ENCODE peak calls at places on chromosomes 3 and 15, in four cellular contexts. E is HepG2, W is GM12878, O is H1. K is an unnamed sample.
A peak's percentile ranks its signal among the peaks of the same experiment; 100 is the strongest.

GRCh38 chr3:129892486-129892856 is 1.0 kb downstream of the TMCC1 start:
- DNase-seq in O (no peak), W (no peak), E (no peak), K (no peak)

GRCh38 chr3:126305427-126305826 is 51.8 kb downstream of the KLF15 start:
- DNase-seq in E (no peak), O (no peak), W (no peak), K (no peak)

GRCh38 chr15:56964182-56964581 is 45.7 kb downstream of the TCF12 start:
- DNase-seq in E (no peak), W (peak; percentile 17), O (no peak), K (no peak)

GRCh38 chr3:197513953-197514785 is 41.6 kb downstream of the BDH1 start:
- DNase-seq in W (no peak), O (no peak), E (no peak), K (no peak)

GRCh38 chr15:100663550-100664335 is 61.4 kb downstream of the ASB7 start:
- DNase-seq in W (no peak), O (no peak), E (no peak), K (no peak)

GRCh38 chr3:141273700-141274410 is 42.2 kb downstream of the PXYLP1 start:
- DNase-seq in W (no peak), E (no peak), O (peak; percentile 28), K (no peak)

GRCh38 chr15:40270246-40270995 is 12.4 kb downstream of the ANKRD63 start:
- DNase-seq in E (no peak), O (no peak), W (no peak), K (no peak)

GRCh38 chr15:75577401-75578205 is 1.5 kb downstream of the PTPN9 start:
- DNase-seq in E (no peak), O (no peak), W (no peak), K (no peak)

GRCh38 chr3:110026421-110026820 is 689.1 kb upstream of the DPPA4 start:
- DNase-seq in O (no peak), E (no peak), W (no peak), K (no peak)

GRCh38 chr3:146465713-146466465 is 3.5 kb downstream of the PLSCR2 start:
- DNase-seq in W (no peak), E (no peak), O (no peak), K (no peak)

GRCh38 chr3:115436767-115437301 is 186.5 kb upstream of the GAP43 start:
- DNase-seq in W (no peak), E (peak; percentile 1), O (no peak), K (peak; percentile 6)

GRCh38 chr3:124701687-124702086 is 28.6 kb upstream of the UMPS start:
- DNase-seq in O (no peak), E (peak; percentile 16), W (no peak), K (no peak)

GRCh38 chr3:167559922-167560321 is 86.1 kb upstream of the SERPINI2 start:
- DNase-seq in W (no peak), E (no peak), O (no peak), K (no peak)

GRCh38 chr3:151875759-151876158 is 2.3 kb downstream of the SUCNR1 start:
- DNase-seq in O (no peak), E (no peak), W (peak; percentile 28), K (no peak)

GRCh38 chr3:31952205-31952604 is 28.9 kb downstream of the OSBPL10 start:
- DNase-seq in E (no peak), W (no peak), O (no peak), K (no peak)

GRCh38 chr15:62462268-62462667 is 297.2 kb upstream of the C2CD4B start:
- DNase-seq in E (no peak), W (no peak), O (no peak), K (no peak)

GRCh38 chr3:19901918-19902317 is 32.1 kb downstream of the EFHB start:
- DNase-seq in O (no peak), W (no peak), E (no peak), K (no peak)

GRCh38 chr15:30990451-30991300 is 752 bp downstream of the MTMR10 start:
- DNase-seq in O (no peak), W (no peak), E (peak; percentile 12), K (no peak)

GRCh38 chr15:98873441-98874218 is 134.0 kb downstream of the PGPEP1L start:
- DNase-seq in O (no peak), E (no peak), W (no peak), K (no peak)

DNA sequence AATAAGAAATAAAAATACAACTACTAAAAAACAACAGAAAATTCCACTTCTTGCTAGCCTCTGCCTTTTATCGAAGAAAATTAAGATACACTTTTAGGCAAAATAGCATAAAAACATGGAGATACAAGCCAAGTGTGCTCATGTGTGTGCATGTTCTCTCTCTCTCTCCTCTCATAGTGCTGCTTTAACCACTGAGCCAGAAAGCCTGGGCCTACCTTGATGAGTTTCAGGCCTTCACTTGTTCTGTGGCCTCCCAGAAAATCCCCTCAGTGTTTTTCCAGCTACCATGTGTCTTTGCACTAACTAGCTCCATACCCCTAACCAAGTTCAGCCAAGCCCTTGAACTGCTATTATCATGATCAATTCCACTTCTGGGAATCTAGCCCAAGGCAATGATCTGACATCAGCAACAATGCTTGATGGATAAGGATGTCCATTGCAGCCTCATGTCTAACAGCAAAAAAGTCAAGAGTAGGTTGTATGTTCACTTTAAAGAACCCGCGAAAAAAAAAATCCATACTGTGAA is 18.1 kb downstream of the CYP11A1 start:
- DNase-seq in E (no peak), O (no peak), W (no peak), K (no peak)
- TF ChIP-seq SUZ12 in E (no peak), O (no peak), W (no peak), K (no peak)

GRCh38 chr3:46871222-46871621 is 6.3 kb upstream of the PTH1R start:
- DNase-seq in W (no peak), O (no peak), E (no peak), K (no peak)

GRCh38 chr3:46868301-46868700 is 5.1 kb upstream of the MYL3 start:
- DNase-seq in O (no peak), E (no peak), W (no peak), K (no peak)

GRCh38 chr3:46868948-46869347 is 5.7 kb upstream of the MYL3 start:
- DNase-seq in W (no peak), O (no peak), E (peak; percentile 22), K (no peak)

GRCh38 chr3:46869440-46869839 is 6.2 kb upstream of the MYL3 start:
- DNase-seq in E (no peak), O (no peak), W (no peak), K (no peak)

GRCh38 chr3:46870651-46871050 is 6.9 kb upstream of the PTH1R start:
- DNase-seq in E (no peak), O (no peak), W (no peak), K (no peak)
- H3K27me3 ChIP-seq in E (peaks cover 8% of the 10 kb centered on the region), O (peaks cover 16% of the 10 kb centered on the region), W (no peaks in the 10 kb centered on the region), K (peaks cover 3% of the 10 kb centered on the region)

GRCh38 chr3:46335546-46335945 is 18.4 kb upstream of the CCR2 start:
- DNase-seq in E (no peak), O (no peak), W (no peak), K (no peak)

GRCh38 chr3:46338840-46339239 is 15.1 kb upstream of the CCR2 start:
- DNase-seq in O (no peak), E (no peak), W (no peak), K (no peak)

GRCh38 chr3:46334911-46335478 is 18.9 kb upstream of the CCR2 start:
- DNase-seq in O (no peak), E (no peak), W (no peak), K (no peak)

DNA sequence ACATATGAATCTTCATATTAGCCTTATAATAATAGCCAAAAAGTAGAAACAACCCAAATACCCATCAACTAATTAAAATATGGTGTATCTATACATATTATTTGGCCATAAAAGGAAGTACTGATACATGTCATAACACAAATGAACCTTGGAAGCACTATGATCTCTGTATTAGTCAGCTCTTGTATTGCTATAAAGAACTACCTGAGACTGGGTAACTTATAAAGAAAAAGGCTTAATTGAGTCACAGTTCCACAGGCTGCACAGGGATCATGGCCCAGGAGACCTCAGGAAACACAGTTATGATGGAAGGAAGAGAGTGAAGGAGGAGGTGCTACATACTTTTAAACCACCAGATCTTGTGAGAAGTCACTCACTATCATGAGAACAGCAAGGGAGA is 16.0 kb upstream of the CCR2 start:
- DNase-seq in W (no peak), E (no peak), O (no peak), K (no peak)
- TF ChIP-seq SUZ12 in W (no peak), E (no peak), O (no peak), K (no peak)

DNA sequence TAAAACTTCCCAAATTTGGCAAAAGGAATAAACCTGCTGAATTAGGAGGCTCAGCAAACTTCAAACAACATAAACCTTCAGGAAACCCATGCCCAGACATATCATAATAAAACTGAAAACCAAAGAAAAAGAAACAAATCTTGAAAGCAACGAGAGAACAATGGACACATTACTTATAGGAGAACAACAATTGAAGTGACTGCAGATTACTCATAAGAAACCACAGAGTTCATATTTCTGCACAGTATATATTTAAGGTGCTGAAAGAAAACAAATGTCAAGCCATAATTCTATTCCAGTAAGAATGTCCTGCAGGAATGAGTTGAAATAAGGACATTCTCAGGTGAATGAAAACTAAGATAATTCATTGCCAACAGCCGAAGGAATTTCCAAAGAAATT is 80.8 kb upstream of the PROK2 start:
- DNase-seq in W (no peak), O (no peak), E (no peak), K (no peak)
- H3K27me3 ChIP-seq in W (peaks cover 2% of the 10 kb centered on the region), O (no peaks in the 10 kb centered on the region), E (peaks cover 2% of the 10 kb centered on the region), K (no peaks in the 10 kb centered on the region)

DNA sequence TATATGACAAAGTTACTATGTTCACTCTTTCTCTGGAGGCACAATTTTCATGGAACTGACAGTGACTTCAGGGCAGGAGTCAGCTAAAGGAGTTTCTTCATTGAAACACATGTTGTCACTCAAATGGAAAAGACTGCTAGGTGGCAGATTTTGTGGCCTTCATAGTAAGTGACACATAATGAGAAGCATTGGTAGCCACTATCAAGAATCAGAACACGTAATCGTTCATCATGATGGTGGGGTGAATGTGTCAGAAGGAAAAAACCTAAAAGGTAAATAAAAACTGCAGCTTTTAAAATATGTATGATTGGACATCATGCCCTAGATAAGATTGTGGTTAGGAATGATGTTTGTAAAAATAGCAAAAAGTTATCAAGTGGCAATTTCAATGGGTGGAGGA is 1491.0 kb downstream of the SI start:
- DNase-seq in E (no peak), W (no peak), O (no peak), K (no peak)
- TF ChIP-seq SUZ12 in E (no peak), W (no peak), O (no peak), K (no peak)

GRCh38 chr3:138936763-138937689 is 9.9 kb downstream of the FOXL2 start:
- DNase-seq in O (no peak), E (no peak), W (no peak), K (no peak)

GRCh38 chr3:138938877-138939562 is 7.9 kb downstream of the FOXL2 start:
- DNase-seq in O (no peak), W (no peak), E (no peak), K (no peak)

GRCh38 chr3:138935864-138936762 is 10.8 kb downstream of the FOXL2 start:
- DNase-seq in O (peak; percentile 99), E (peak; percentile 27), W (no peak), K (no peak)

GRCh38 chr3:138938056-138938876 is 8.7 kb downstream of the FOXL2 start:
- DNase-seq in E (no peak), O (peak; percentile 76), W (no peak), K (no peak)

GRCh38 chr3:138937690-138938055 is 9.3 kb downstream of the FOXL2 start:
- DNase-seq in E (no peak), O (no peak), W (no peak), K (no peak)
- H3K27me3 ChIP-seq in E (peaks cover 21% of the 10 kb centered on the region), O (peaks cover 85% of the 10 kb centered on the region), W (peaks cover 27% of the 10 kb centered on the region), K (peaks cover 77% of the 10 kb centered on the region)

GRCh38 chr3:49912787-49913375 is 9.2 kb upstream of the MST1R start:
- DNase-seq in W (no peak), O (no peak), E (no peak), K (no peak)
- TF ChIP-seq SUZ12 in W (no peak), O (no peak), E (no peak), K (no peak)

K was measured in NT2/D1.